ENCODE peak calls at places on chromosomes 3 and 15, in six cellular contexts. J is neural progenitor cell, O is IMR-90, X is colonic mucosa, V is HCT116, K is endothelial cell of umbilical vein. D is an unnamed sample.

GRCh38 chr15:98609144-98609852 is 39.0 kb upstream of the IGF1R start:
- DNase-seq in V (peak; percentile 18), X (no peak), O (peak; percentile 40), J (peak; percentile 25), K (peak; percentile 5), D (no peak)

GRCh38 chr15:73838795-73839565 is 34.4 kb upstream of the TBC1D21 start:
- DNase-seq in K (no peak), V (no peak), O (no peak), X (no peak), J (no peak), D (peak; percentile 82)

GRCh38 chr15:100464895-100465294 is 63.9 kb downstream of the CERS3 start:
- DNase-seq in K (no peak), O (no peak), J (peak; percentile 8), V (no peak), X (no peak), D (no peak)

GRCh38 chr15:35545825-35546580 is at the start of gene DPH6:
- DNase-seq in V (peak; percentile 54), J (peak; percentile 87), X (peak; percentile 80), K (peak; percentile 91), O (peak; percentile 79), D (peak; percentile 96)

GRCh38 chr15:97904196-97904572 is 56.3 kb upstream of the ARRDC4 start:
- DNase-seq in V (peak; percentile 41), X (peak; percentile 77), K (peak; percentile 39), O (peak; percentile 44), J (peak; percentile 91), D (peak; percentile 90)

GRCh38 chr15:100191161-100191560 is 150.6 kb downstream of the ADAMTS17 start:
- DNase-seq in K (no peak), J (no peak), O (no peak), V (no peak), X (no peak), D (peak; percentile 12)

GRCh38 chr3:10002951-10003350 is 16.3 kb upstream of the EMC3 start:
- DNase-seq in O (no peak), K (no peak), X (no peak), J (no peak), V (no peak), D (no peak)

GRCh38 chr3:61632568-61633175 is 71.3 kb downstream of the PTPRG start:
- DNase-seq in V (no peak), O (peak; percentile 50), K (no peak), X (no peak), J (no peak), D (no peak)

GRCh38 chr15:83053151-83053550 is 13.9 kb downstream of the BTBD1 start:
- DNase-seq in K (peak; percentile 78), O (peak; percentile 86), J (no peak), X (no peak), V (no peak), D (no peak)

GRCh38 chr3:127722104-127722784 is 49.5 kb downstream of the ABTB1 start:
- DNase-seq in J (no peak), O (no peak), K (no peak), X (no peak), V (no peak), D (no peak)

GRCh38 chr3:127751163-127751621 is 71.1 kb downstream of the MGLL start:
- DNase-seq in O (peak; percentile 32), X (no peak), K (no peak), V (no peak), J (no peak), D (peak; percentile 46)

GRCh38 chr15:44286814-44287555 is 1.5 kb upstream of the GOLM2 start:
- DNase-seq in X (no peak), J (no peak), K (peak; percentile 24), V (no peak), O (no peak), D (no peak)

GRCh38 chr3:167166594-167167253 is 213.4 kb downstream of the ZBBX start:
- DNase-seq in O (no peak), K (no peak), X (no peak), J (peak; percentile 76), V (no peak), D (no peak)

GRCh38 chr3:145942052-145942451 is 218.9 kb downstream of the PLOD2 start:
- DNase-seq in O (no peak), X (no peak), J (no peak), V (no peak), K (no peak), D (no peak)

GRCh38 chr3:161274691-161275298 is 53.7 kb downstream of the NMD3 start:
- DNase-seq in V (peak; percentile 54), K (peak; percentile 77), O (peak; percentile 63), J (peak; percentile 46), X (peak; percentile 34), D (no peak)

GRCh38 chr15:70033529-70034140 is 64.1 kb downstream of the TLE3 start:
- DNase-seq in K (no peak), X (no peak), O (peak; percentile 62), V (no peak), J (peak; percentile 21), D (peak; percentile 67)

GRCh38 chr3:166195808-166196207 is 358.6 kb upstream of the BCHE start:
- DNase-seq in X (no peak), O (peak; percentile 4), K (no peak), V (no peak), J (no peak), D (no peak)

GRCh38 chr3:48446043-48446424 is 503 bp upstream of the ATRIP start:
- DNase-seq in V (no peak), X (no peak), O (no peak), J (no peak), K (no peak), D (no peak)

GRCh38 chr3:146577662-146578061 is 27.5 kb downstream of the PLSCR5 start:
- DNase-seq in V (peak; percentile 47), O (peak; percentile 73), X (no peak), J (peak; percentile 29), K (peak; percentile 76), D (no peak)

GRCh38 chr15:46091860-46092450 is 457.1 kb downstream of the SQOR start:
- DNase-seq in K (peak; percentile 30), O (peak; percentile 47), X (peak; percentile 54), V (peak; percentile 4), J (peak; percentile 73), D (no peak)

GRCh38 chr3:47586746-47587145 is 8.1 kb upstream of the CSPG5 start:
- DNase-seq in V (no peak), J (no peak), X (no peak), O (no peak), K (no peak), D (no peak)

GRCh38 chr3:185009650-185010049 is 143.2 kb downstream of the C3orf70 start:
- DNase-seq in J (no peak), X (no peak), K (no peak), O (no peak), V (no peak), D (no peak)

GRCh38 chr3:51670053-51670666 is 892 bp upstream of the TEX264 start:
- DNase-seq in J (no peak), X (no peak), K (no peak), V (no peak), O (no peak), D (no peak)

GRCh38 chr15:62573856-62574255 is 408.8 kb upstream of the C2CD4B start:
- DNase-seq in K (no peak), J (no peak), X (no peak), V (no peak), O (no peak), D (no peak)

GRCh38 chr3:31041161-31041978 is 146.9 kb upstream of the GADL1 start:
- DNase-seq in J (no peak), K (peak; percentile 21), O (peak; percentile 78), X (no peak), V (peak; percentile 64), D (no peak)

GRCh38 chr3:149277338-149277813 is 55.7 kb upstream of the CP start:
- DNase-seq in O (peak; percentile 84), J (no peak), K (peak; percentile 89), V (no peak), X (peak; percentile 45), D (no peak)

GRCh38 chr15:22226034-22226790 is 145.9 kb downstream of the OR4M2 start:
- DNase-seq in X (no peak), V (no peak), O (no peak), J (no peak), K (no peak), D (peak; percentile 71)
- H3K9ac ChIP-seq in X (no peak overlapping the region), V (no peak overlapping the region), O (no peak overlapping the region), J (no peak overlapping the region), K (no peak overlapping the region), D (no peak overlapping the region)

DNA sequence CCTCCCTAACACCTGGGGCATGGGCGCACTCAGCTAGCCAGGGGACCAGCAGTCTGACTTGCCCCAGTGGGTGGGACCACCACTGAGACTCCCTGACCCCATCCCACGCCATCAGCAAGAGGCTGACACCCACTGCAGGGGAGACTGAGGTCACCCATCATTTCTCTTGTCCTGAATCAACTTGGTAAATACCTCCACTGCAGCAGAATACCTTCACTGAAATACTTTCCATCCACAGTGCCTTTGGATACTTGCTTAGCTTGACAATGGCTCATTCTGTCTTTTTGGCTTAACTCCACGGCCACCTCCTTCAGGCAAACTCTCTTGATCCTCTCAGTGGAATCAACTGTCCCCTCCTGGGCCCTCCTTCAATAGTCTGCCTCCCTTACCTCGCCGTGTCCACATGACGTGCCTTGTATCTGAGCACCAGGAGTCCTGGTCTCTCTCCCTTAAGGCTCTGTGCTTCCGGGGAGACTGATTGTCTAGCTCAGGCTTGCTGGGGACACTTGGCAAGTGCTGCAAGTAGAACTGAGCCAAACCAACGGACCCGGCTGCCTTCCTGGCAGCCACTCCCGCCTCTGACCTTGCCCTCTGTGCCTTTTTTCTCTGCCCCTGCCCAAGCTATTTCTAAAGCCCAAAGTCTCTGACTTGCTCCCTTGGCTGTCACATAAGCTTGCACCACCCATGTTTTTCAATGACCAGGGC is 119.1 kb downstream of the ADCY5 start:
- DNase-seq in K (no peak), X (no peak), V (no peak), J (no peak), O (no peak), D (peak; percentile 45)
- H3K27ac ChIP-seq in K (no peak overlapping the region), X (no peak overlapping the region), V (no peak overlapping the region), J (no peak overlapping the region), O (no peak overlapping the region), D (no peak overlapping the region)

DNA sequence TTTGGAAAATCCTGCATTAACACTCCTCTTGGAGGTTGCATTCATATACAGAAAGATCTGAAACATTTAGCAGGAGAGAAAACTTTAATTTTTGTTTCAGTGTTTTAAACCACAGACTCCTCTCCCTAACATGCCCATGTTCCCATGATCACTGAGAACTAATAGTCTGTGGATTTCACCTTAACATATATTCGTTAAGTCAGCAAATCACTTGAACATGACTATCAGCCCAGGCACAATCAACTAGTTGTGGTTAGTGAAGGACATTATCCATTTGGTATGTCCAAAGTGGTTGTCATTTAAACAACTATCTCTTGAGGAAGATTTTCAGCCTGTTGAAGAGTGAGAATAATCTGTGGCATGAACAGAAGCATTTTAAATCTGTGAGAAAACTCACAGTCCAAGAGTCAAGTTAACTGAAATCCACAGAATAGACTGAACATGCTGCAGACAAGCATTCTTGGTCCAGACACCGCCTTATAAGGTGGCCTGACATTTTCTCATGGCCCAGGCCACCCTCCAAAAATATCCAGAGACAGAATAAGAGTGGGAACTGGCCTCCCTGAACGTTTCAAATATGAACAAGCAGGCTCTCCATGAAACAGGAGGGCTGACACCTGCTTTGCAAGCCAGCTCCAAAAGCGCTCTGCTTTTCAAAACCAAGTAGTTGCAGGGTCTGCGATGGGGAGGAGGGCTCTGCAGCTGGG is 39.9 kb upstream of the ADCY5 start:
- DNase-seq in O (no peak), X (no peak), K (no peak), V (no peak), J (no peak), D (no peak)
- H3K9ac ChIP-seq in O (no peak overlapping the region), X (no peak overlapping the region), K (no peak overlapping the region), V (no peak overlapping the region), J (no peak overlapping the region), D (no peak overlapping the region)

DNA sequence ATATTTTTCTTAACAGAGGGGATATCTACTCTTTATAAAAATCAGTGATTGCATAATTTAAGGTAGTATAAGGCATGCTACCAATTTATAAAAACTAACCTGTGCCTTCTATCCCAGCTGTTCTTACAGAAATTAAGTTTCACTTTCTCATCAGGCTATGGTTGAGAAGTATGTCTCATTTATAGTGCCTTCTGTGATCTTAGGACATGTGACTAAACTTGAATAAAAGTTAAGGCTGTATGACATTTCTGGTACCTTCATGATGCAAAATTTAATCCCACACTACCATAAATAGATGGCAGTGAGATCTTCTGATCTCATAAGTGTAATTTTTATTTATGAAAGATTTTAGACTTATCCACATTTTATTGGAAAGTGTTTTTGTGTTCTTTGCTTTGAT is 12.6 kb downstream of the TIPARP start:
- DNase-seq in J (no peak), O (peak; percentile 36), X (no peak), K (no peak), V (no peak), D (no peak)
- H3K27ac ChIP-seq in J (no peak overlapping the region), O (no peak overlapping the region), X (no peak overlapping the region), K (no peak overlapping the region), V (no peak overlapping the region), D (no peak overlapping the region)

D was measured in kidney.